ENCODE peak calls at places on chromosomes 4 and X, in nine cellular contexts. U is cardiac muscle cell; Q is stimulated activated CD8-positive, alpha-beta memory T cell treated with anti-CD3 and anti-CD28 coated beads, Interleukin-7, amount 100 ng/mL, for 24 hours; Y is chondrocyte; M is aorta; G is ACHN; W is Peyer's patch; P is activated T-cell treated with anti-CD3 and anti-CD28 coated beads for 1 hour; N is GM23248. D is an unnamed sample.

GRCh38 chrX:111244238-111244750 is 26.0 kb downstream of the CAPN6 start:
- DNase-seq in Q (no peak), M (no peak), N (peak), W (no peak), P (no peak), U (peak), G (peak), Y (no peak), D (no peak)

GRCh38 chr4:70874268-70875156 is 27.7 kb upstream of the MOB1B start:
- DNase-seq in Y (no peak), P (no peak), Q (no peak), M (no peak), U (no peak), W (no peak), G (no peak), N (no peak), D (no peak)

GRCh38 chr4:80989921-80990544 is 40.5 kb upstream of the BMP3 start:
- DNase-seq in G (peak), M (no peak), P (no peak), Y (no peak), W (no peak), Q (no peak), U (peak), N (peak), D (no peak)

GRCh38 chrX:42176790-42177189 is 253.4 kb upstream of the CASK start:
- DNase-seq in G (no peak), W (no peak), M (no peak), Q (no peak), Y (no peak), P (no peak), N (no peak), U (no peak), D (no peak)

GRCh38 chrX:18558799-18559198 is 113.1 kb downstream of the RS1 start:
- DNase-seq in N (no peak), Y (no peak), M (no peak), G (no peak), W (no peak), Q (no peak), P (no peak), U (no peak), D (no peak)

GRCh38 chr4:184851200-184851541 is 25.4 kb upstream of the ACSL1 start:
- DNase-seq in M (no peak), Y (no peak), U (no peak), G (no peak), N (no peak), W (peak), Q (no peak), P (no peak), D (peak)

GRCh38 chr4:76084542-76084941 is 10.0 kb downstream of the ART3 start:
- DNase-seq in M (no peak), P (no peak), Y (no peak), G (no peak), W (no peak), Q (no peak), N (no peak), U (peak), D (no peak)

GRCh38 chrX:43448688-43449087 is 207.4 kb upstream of the MAOA start:
- DNase-seq in M (no peak), U (no peak), N (no peak), G (no peak), P (no peak), W (no peak), Y (no peak), Q (no peak), D (no peak)

GRCh38 chr4:11312389-11312788 is 116.3 kb downstream of the HS3ST1 start:
- DNase-seq in Q (no peak), Y (no peak), N (no peak), W (no peak), U (no peak), G (no peak), P (no peak), M (no peak), D (peak)

GRCh38 chr4:80202784-80203553 is 5.7 kb downstream of the PRDM8 start:
- DNase-seq in M (peak), Q (no peak), Y (no peak), W (peak), G (no peak), U (peak), N (peak), P (peak), D (no peak)

GRCh38 chr4:118898684-118899138 is 10.1 kb downstream of the SYNPO2 start:
- DNase-seq in G (no peak), N (peak), M (peak), P (no peak), W (no peak), Q (no peak), Y (no peak), U (peak), D (peak)

GRCh38 chrX:3066555-3066954 is 25.3 kb downstream of the ARSF start:
- DNase-seq in Q (no peak), Y (no peak), G (no peak), M (no peak), U (no peak), W (no peak), N (peak), P (no peak), D (no peak)

D was measured in tibial artery.